ENCODE peak calls at places on chromosomes 6 and 20, in eight cellular contexts. One of them, this sample, is unnamed.

GRCh38 chr20:57893364-57894001 is 183.7 kb upstream of the PMEPA1 start:
- DNase-seq in ovary: no peak
- DNase-seq in effector memory CD4-positive, alpha-beta T cell: no peak
- DNase-seq in heart right ventricle: no peak
- DNase-seq in H7: no peak
- DNase-seq in BJ: no peak
- DNase-seq in neural progenitor cell: peak
- DNase-seq in uterus: no peak
- DNase-seq in this sample: no peak

GRCh38 chr20:44494266-44494665 is 18.6 kb downstream of the TTPAL start:
- DNase-seq in effector memory CD4-positive, alpha-beta T cell: no peak
- DNase-seq in ovary: no peak
- DNase-seq in heart right ventricle: no peak
- DNase-seq in H7: no peak
- DNase-seq in BJ: peak
- DNase-seq in uterus: no peak
- DNase-seq in neural progenitor cell: no peak
- DNase-seq in this sample: no peak

GRCh38 chr6:107655245-107655644 is 165.3 kb downstream of the SOBP start:
- DNase-seq in BJ: no peak
- DNase-seq in ovary: no peak
- DNase-seq in neural progenitor cell: peak
- DNase-seq in uterus: no peak
- DNase-seq in heart right ventricle: no peak
- DNase-seq in effector memory CD4-positive, alpha-beta T cell: no peak
- DNase-seq in H7: peak
- DNase-seq in this sample: no peak

GRCh38 chr6:39927159-39927558 is 7.1 kb downstream of the MOCS1 start:
- DNase-seq in heart right ventricle: no peak
- DNase-seq in BJ: no peak
- DNase-seq in effector memory CD4-positive, alpha-beta T cell: no peak
- DNase-seq in H7: no peak
- DNase-seq in uterus: no peak
- DNase-seq in neural progenitor cell: no peak
- DNase-seq in ovary: no peak
- DNase-seq in this sample: no peak

GRCh38 chr20:48701702-48702101 is 126.1 kb downstream of the PREX1 start:
- DNase-seq in ovary: no peak
- DNase-seq in heart right ventricle: no peak
- DNase-seq in uterus: no peak
- DNase-seq in effector memory CD4-positive, alpha-beta T cell: no peak
- DNase-seq in BJ: no peak
- DNase-seq in neural progenitor cell: no peak
- DNase-seq in H7: no peak
- DNase-seq in this sample: no peak

GRCh38 chr6:132279592-132280139 is 121.6 kb downstream of the MOXD1 start:
- DNase-seq in H7: peak
- DNase-seq in effector memory CD4-positive, alpha-beta T cell: peak
- DNase-seq in neural progenitor cell: peak
- DNase-seq in uterus: peak
- DNase-seq in BJ: peak
- DNase-seq in heart right ventricle: peak
- DNase-seq in ovary: peak
- DNase-seq in this sample: peak

GRCh38 chr20:23132930-23133559 is 46.9 kb upstream of the CD93 start:
- DNase-seq in effector memory CD4-positive, alpha-beta T cell: no peak
- DNase-seq in ovary: no peak
- DNase-seq in heart right ventricle: peak
- DNase-seq in uterus: peak
- DNase-seq in H7: no peak
- DNase-seq in neural progenitor cell: no peak
- DNase-seq in BJ: no peak
- DNase-seq in this sample: no peak

GRCh38 chr20:2103454-2104153 is 2.0 kb downstream of the STK35 start:
- DNase-seq in heart right ventricle: no peak
- DNase-seq in H7: peak
- DNase-seq in neural progenitor cell: peak
- DNase-seq in effector memory CD4-positive, alpha-beta T cell: no peak
- DNase-seq in uterus: no peak
- DNase-seq in ovary: no peak
- DNase-seq in BJ: no peak
- DNase-seq in this sample: peak

GRCh38 chr6:151078655-151079054 is 161.1 kb upstream of the AKAP12 start:
- DNase-seq in BJ: no peak
- DNase-seq in neural progenitor cell: no peak
- DNase-seq in ovary: no peak
- DNase-seq in H7: no peak
- DNase-seq in uterus: no peak
- DNase-seq in heart right ventricle: no peak
- DNase-seq in effector memory CD4-positive, alpha-beta T cell: no peak
- DNase-seq in this sample: peak

GRCh38 chr20:15942130-15942529 is 631.1 kb downstream of the KIF16B start:
- DNase-seq in BJ: no peak
- DNase-seq in H7: no peak
- DNase-seq in effector memory CD4-positive, alpha-beta T cell: no peak
- DNase-seq in uterus: no peak
- DNase-seq in neural progenitor cell: no peak
- DNase-seq in ovary: no peak
- DNase-seq in heart right ventricle: no peak
- DNase-seq in this sample: no peak

GRCh38 chr6:148388477-148388876 is 45.8 kb downstream of the SASH1 start:
- DNase-seq in H7: no peak
- DNase-seq in ovary: no peak
- DNase-seq in effector memory CD4-positive, alpha-beta T cell: no peak
- DNase-seq in heart right ventricle: no peak
- DNase-seq in BJ: no peak
- DNase-seq in uterus: no peak
- DNase-seq in neural progenitor cell: no peak
- DNase-seq in this sample: no peak

GRCh38 chr6:26122005-26122388 is 34.8 kb downstream of the HFE start:
- DNase-seq in uterus: no peak
- DNase-seq in neural progenitor cell: no peak
- DNase-seq in ovary: no peak
- DNase-seq in BJ: no peak
- DNase-seq in heart right ventricle: no peak
- DNase-seq in effector memory CD4-positive, alpha-beta T cell: no peak
- DNase-seq in H7: no peak
- DNase-seq in this sample: no peak
- H3K4me3 ChIP-seq in uterus: no peak
- H3K4me3 ChIP-seq in neural progenitor cell: peak
- H3K4me3 ChIP-seq in ovary: no peak
- H3K4me3 ChIP-seq in BJ: no peak
- H3K4me3 ChIP-seq in heart right ventricle: no peak
- H3K4me3 ChIP-seq in effector memory CD4-positive, alpha-beta T cell: no peak
- H3K4me3 ChIP-seq in H7: no peak
- H3K4me3 ChIP-seq in this sample: no peak

DNA sequence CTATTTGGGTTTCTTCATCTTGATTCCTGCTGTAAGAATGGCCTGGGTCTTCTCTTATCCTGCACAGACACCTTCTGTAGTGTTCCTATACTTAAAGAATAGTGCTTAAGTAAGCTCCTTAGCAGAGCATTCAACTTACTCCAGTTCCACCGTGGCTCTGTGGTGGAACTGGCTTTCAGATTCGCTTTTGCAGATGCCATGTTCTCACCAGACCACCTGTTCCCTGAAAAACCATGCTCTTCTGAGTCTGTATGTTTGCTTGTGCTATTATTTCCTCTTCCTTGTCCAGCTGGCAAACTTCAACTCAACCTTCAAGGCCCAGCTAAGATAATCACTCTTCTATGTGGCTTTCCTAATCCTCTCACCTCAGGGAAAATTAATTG is 4.9 kb downstream of the ELMO2 start:
- DNase-seq in neural progenitor cell: no peak
- DNase-seq in ovary: no peak
- DNase-seq in BJ: no peak
- DNase-seq in effector memory CD4-positive, alpha-beta T cell: no peak
- DNase-seq in heart right ventricle: no peak
- DNase-seq in H7: no peak
- DNase-seq in uterus: no peak
- DNase-seq in this sample: no peak
- H3K4me3 ChIP-seq in neural progenitor cell: no peak
- H3K4me3 ChIP-seq in ovary: no peak
- H3K4me3 ChIP-seq in BJ: no peak
- H3K4me3 ChIP-seq in effector memory CD4-positive, alpha-beta T cell: peak
- H3K4me3 ChIP-seq in heart right ventricle: no peak
- H3K4me3 ChIP-seq in H7: no peak
- H3K4me3 ChIP-seq in uterus: no peak
- H3K4me3 ChIP-seq in this sample: no peak

GRCh38 chr6:110900028-110900598 is 25.5 kb downstream of the AMD1 start:
- DNase-seq in neural progenitor cell: no peak
- DNase-seq in effector memory CD4-positive, alpha-beta T cell: no peak
- DNase-seq in heart right ventricle: no peak
- DNase-seq in ovary: no peak
- DNase-seq in uterus: no peak
- DNase-seq in BJ: no peak
- DNase-seq in H7: no peak
- DNase-seq in this sample: no peak
- H3K4me3 ChIP-seq in neural progenitor cell: no peak
- H3K4me3 ChIP-seq in effector memory CD4-positive, alpha-beta T cell: no peak
- H3K4me3 ChIP-seq in heart right ventricle: no peak
- H3K4me3 ChIP-seq in ovary: no peak
- H3K4me3 ChIP-seq in uterus: no peak
- H3K4me3 ChIP-seq in BJ: no peak
- H3K4me3 ChIP-seq in H7: no peak
- H3K4me3 ChIP-seq in this sample: no peak

DNA sequence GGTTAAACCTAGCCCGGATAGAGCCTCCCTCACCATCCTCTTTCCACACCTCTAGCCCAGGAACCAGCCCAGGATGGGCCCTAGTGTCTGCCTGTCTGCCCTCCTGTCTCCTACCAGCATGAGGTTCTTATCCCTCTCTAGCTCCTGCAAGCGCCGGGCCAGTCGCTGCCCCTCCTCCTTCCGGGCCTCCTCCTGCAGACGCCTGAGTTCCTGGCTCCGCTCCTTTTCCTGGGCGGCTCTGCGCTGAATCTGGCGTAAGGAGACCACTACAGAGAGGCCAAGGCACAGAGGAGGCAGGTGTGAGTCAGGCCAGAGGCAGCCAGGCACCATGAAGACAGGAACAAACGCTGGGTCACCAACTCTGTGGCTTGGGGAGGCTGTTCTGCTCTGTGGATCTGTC is 4.3 kb upstream of the PSORS1C2 start:
- DNase-seq in effector memory CD4-positive, alpha-beta T cell: no peak
- DNase-seq in uterus: peak
- DNase-seq in H7: peak
- DNase-seq in ovary: peak
- DNase-seq in heart right ventricle: peak
- DNase-seq in BJ: no peak
- DNase-seq in neural progenitor cell: peak
- DNase-seq in this sample: peak
- H3K4me3 ChIP-seq in effector memory CD4-positive, alpha-beta T cell: no peak
- H3K4me3 ChIP-seq in uterus: no peak
- H3K4me3 ChIP-seq in H7: no peak
- H3K4me3 ChIP-seq in ovary: no peak
- H3K4me3 ChIP-seq in heart right ventricle: no peak
- H3K4me3 ChIP-seq in BJ: no peak
- H3K4me3 ChIP-seq in neural progenitor cell: no peak
- H3K4me3 ChIP-seq in this sample: no peak

GRCh38 chr6:35498407-35499045 is 1.6 kb upstream of the TEAD3 start:
- DNase-seq in neural progenitor cell: no peak
- DNase-seq in uterus: no peak
- DNase-seq in BJ: no peak
- DNase-seq in effector memory CD4-positive, alpha-beta T cell: no peak
- DNase-seq in H7: no peak
- DNase-seq in ovary: no peak
- DNase-seq in heart right ventricle: no peak
- DNase-seq in this sample: no peak
- H3K4me3 ChIP-seq in neural progenitor cell: peak
- H3K4me3 ChIP-seq in uterus: peak
- H3K4me3 ChIP-seq in BJ: peak
- H3K4me3 ChIP-seq in effector memory CD4-positive, alpha-beta T cell: peak
- H3K4me3 ChIP-seq in H7: peak
- H3K4me3 ChIP-seq in ovary: peak
- H3K4me3 ChIP-seq in heart right ventricle: peak
- H3K4me3 ChIP-seq in this sample: peak

GRCh38 chr6:13694562-13694961 is 17.1 kb downstream of the RANBP9 start:
- DNase-seq in neural progenitor cell: no peak
- DNase-seq in uterus: no peak
- DNase-seq in heart right ventricle: no peak
- DNase-seq in BJ: no peak
- DNase-seq in H7: no peak
- DNase-seq in ovary: no peak
- DNase-seq in effector memory CD4-positive, alpha-beta T cell: no peak
- DNase-seq in this sample: no peak
- H3K4me3 ChIP-seq in neural progenitor cell: no peak
- H3K4me3 ChIP-seq in uterus: no peak
- H3K4me3 ChIP-seq in heart right ventricle: no peak
- H3K4me3 ChIP-seq in BJ: no peak
- H3K4me3 ChIP-seq in H7: no peak
- H3K4me3 ChIP-seq in ovary: no peak
- H3K4me3 ChIP-seq in effector memory CD4-positive, alpha-beta T cell: no peak
- H3K4me3 ChIP-seq in this sample: no peak

DNA sequence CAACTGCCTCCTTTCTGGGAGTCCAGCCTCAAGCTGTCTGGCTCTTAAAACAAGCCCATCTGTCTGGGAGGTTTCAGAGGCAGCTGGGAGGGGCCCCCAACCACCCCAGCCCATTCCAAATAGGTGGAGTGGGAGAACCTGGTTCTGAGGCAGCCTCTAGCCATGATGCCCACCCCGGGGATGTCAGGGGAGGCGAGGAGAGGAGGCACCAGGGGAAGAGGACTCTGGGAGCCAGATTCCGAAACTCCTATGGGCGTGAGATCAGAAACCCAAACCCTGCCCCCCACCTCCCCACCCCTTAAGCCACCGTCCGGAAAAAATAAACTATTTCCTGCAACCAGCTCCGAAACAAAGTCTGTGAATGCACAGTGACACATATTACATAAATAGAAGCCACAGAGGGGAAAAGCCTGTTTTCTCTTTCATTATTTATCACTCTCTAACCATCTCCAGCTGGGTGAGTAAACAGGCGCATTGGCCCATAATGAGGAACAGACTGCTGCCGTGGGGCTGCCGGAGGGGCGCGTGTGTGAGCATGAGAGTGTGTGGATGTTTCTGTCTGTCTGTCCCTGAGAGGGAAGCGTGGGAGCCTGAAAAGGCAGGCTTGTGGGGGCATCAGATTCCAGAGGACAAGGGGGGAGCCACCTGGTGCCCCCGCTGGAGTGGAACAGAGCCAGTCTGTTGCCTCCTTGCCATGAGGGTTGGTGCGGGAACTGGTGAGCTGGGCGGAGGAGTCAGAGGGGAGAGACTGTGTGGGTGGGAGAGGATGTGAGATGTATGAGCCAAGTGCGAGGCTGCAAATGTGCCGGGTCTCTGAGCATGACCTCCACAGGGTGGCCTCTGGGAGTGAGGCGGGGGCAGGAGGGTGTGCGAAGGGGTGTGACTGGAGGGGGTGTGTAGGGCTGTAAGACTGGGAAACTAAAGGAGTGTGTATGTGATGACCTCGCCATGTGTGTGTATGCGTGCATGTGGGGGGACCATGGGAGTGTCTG is 14.3 kb upstream of the FOXP4 start:
- DNase-seq in uterus: peak
- DNase-seq in effector memory CD4-positive, alpha-beta T cell: peak
- DNase-seq in neural progenitor cell: no peak
- DNase-seq in BJ: peak
- DNase-seq in heart right ventricle: no peak
- DNase-seq in ovary: no peak
- DNase-seq in H7: peak
- DNase-seq in this sample: no peak
- H3K4me3 ChIP-seq in uterus: no peak
- H3K4me3 ChIP-seq in effector memory CD4-positive, alpha-beta T cell: peak
- H3K4me3 ChIP-seq in neural progenitor cell: no peak
- H3K4me3 ChIP-seq in BJ: no peak
- H3K4me3 ChIP-seq in heart right ventricle: no peak
- H3K4me3 ChIP-seq in ovary: no peak
- H3K4me3 ChIP-seq in H7: no peak
- H3K4me3 ChIP-seq in this sample: no peak

This sample was measured in right atrium auricular region.